ENCODE peak calls at places on chromosomes 5 and 9, in seven cellular contexts. R is GM23248, I is mammary epithelial cell, Y is astrocyte, N is neuronal stem cell, X is IMR-90, P is OCI-LY7. B is an unnamed sample. For H3K4me1, the result is how much of the 10 kb centered on the place peaks cover.

GRCh38 chr5:126938461-126938860 is 91.9 kb downstream of the MARCHF3 start:
- DNase-seq in I (peak), N (no peak), P (no peak), Y (peak), X (peak), R (peak), B (peak)

GRCh38 chr5:173290477-173291131 is 37.6 kb downstream of the STC2 start:
- DNase-seq in N (no peak), X (peak), I (no peak), Y (no peak), P (no peak), R (no peak), B (no peak)

GRCh38 chr9:83197611-83198010 is 134.7 kb upstream of the RASEF start:
- DNase-seq in Y (no peak), X (no peak), N (no peak), I (no peak), R (no peak), P (no peak), B (no peak)

GRCh38 chr5:160061770-160062169 is 52.8 kb downstream of the TTC1 start:
- DNase-seq in R (no peak), Y (no peak), P (no peak), X (no peak), I (no peak), N (no peak), B (no peak)

GRCh38 chr9:124869986-124870560 is 8.1 kb downstream of the ARPC5L start:
- DNase-seq in R (peak), X (peak), P (peak), N (no peak), Y (no peak), I (peak), B (peak)

GRCh38 chr5:132666310-132667123 is 7.3 kb upstream of the IL4 start:
- DNase-seq in Y (no peak), I (no peak), R (no peak), X (no peak), P (no peak), N (no peak), B (no peak)

GRCh38 chr5:132008163-132008473 is 3.3 kb downstream of the ACSL6 start:
- DNase-seq in X (no peak), P (no peak), I (peak), R (no peak), N (no peak), Y (no peak), B (no peak)

GRCh38 chr5:95417971-95418370 is 26.8 kb downstream of the FAM81B start:
- DNase-seq in X (peak), P (no peak), I (peak), Y (no peak), N (no peak), R (peak), B (peak)

GRCh38 chr5:61425918-61426317 is 93.9 kb downstream of the ZSWIM6 start:
- DNase-seq in N (no peak), P (no peak), R (no peak), I (no peak), X (no peak), Y (no peak), B (no peak)

GRCh38 chr5:107863125-107863524 is 192.4 kb upstream of the EFNA5 start:
- DNase-seq in I (no peak), Y (no peak), R (no peak), N (no peak), X (no peak), P (no peak), B (no peak)

GRCh38 chr9:125538092-125538473 is 168.9 kb downstream of the MAPKAP1 start:
- DNase-seq in Y (peak), P (no peak), R (peak), N (no peak), X (peak), I (peak), B (peak)

GRCh38 chr9:91374939-91375338 is 13.2 kb upstream of the AUH start:
- DNase-seq in I (peak), X (peak), N (no peak), R (peak), Y (peak), P (no peak), B (peak)

GRCh38 chr5:176356179-176356566 is 5.4 kb downstream of the KIAA1191 start:
- DNase-seq in X (no peak), I (no peak), N (no peak), P (no peak), R (no peak), Y (no peak), B (no peak)

GRCh38 chr9:121353246-121353975 is 16.6 kb downstream of the STOM start:
- DNase-seq in N (no peak), Y (no peak), X (no peak), P (no peak), R (no peak), I (no peak), B (no peak)

GRCh38 chr9:135077497-135078200 is 9.8 kb upstream of the OLFM1 start:
- DNase-seq in I (no peak), N (no peak), X (no peak), R (peak), P (no peak), Y (no peak), B (peak)

GRCh38 chr5:140672455-140673186 is 755 bp downstream of the DND1 start:
- DNase-seq in N (no peak), Y (no peak), X (no peak), R (peak), P (no peak), I (no peak), B (no peak)

GRCh38 chr5:76475358-76475757 is 72.3 kb downstream of the IQGAP2 start:
- DNase-seq in N (no peak), P (no peak), Y (no peak), R (no peak), X (no peak), I (no peak), B (no peak)

GRCh38 chr5:140791111-140791510 is 3.5 kb upstream of the PCDHA2 start:
- DNase-seq in R (no peak), Y (no peak), P (no peak), X (no peak), I (no peak), N (no peak), B (no peak)

GRCh38 chr9:23643656-23644258 is 182.3 kb downstream of the ELAVL2 start:
- DNase-seq in N (no peak), R (no peak), P (no peak), I (peak), Y (peak), X (no peak), B (peak)

GRCh38 chr9:132946624-132947295 is 2.3 kb upstream of the TSC1 start:
- DNase-seq in Y (peak), P (no peak), R (peak), X (peak), I (no peak), N (peak), B (no peak)

GRCh38 chr5:113480243-113480642 is 8.0 kb downstream of the MCC start:
- DNase-seq in R (no peak), X (no peak), Y (no peak), I (no peak), N (no peak), P (no peak), B (no peak)

GRCh38 chr5:81115261-81115660 is 117.9 kb upstream of the CKMT2 start:
- DNase-seq in R (no peak), I (no peak), P (no peak), N (no peak), Y (no peak), X (no peak), B (no peak)

GRCh38 chr9:110588296-110588695 is 8.8 kb upstream of the SVEP1 start:
- DNase-seq in N (no peak), P (no peak), R (peak), Y (no peak), X (peak), I (no peak), B (no peak)

GRCh38 chr5:176810687-176811501 is 535 bp downstream of the UNC5A start:
- DNase-seq in N (no peak), P (no peak), I (peak), R (peak), X (no peak), Y (peak), B (no peak)

GRCh38 chr9:115456515-115456914 is 338.6 kb upstream of the TNC start:
- DNase-seq in I (no peak), R (peak), P (no peak), Y (peak), X (peak), N (no peak), B (no peak)

GRCh38 chr9:126804198-126804695 is 593 bp upstream of the ZBTB43 start:
- DNase-seq in I (no peak), R (no peak), N (no peak), P (no peak), X (no peak), Y (no peak), B (no peak)
- H3K4me1 ChIP-seq in I (under half), R (under half), N (under half), P (under half), X (under half), Y (under half), B (under half)

DNA sequence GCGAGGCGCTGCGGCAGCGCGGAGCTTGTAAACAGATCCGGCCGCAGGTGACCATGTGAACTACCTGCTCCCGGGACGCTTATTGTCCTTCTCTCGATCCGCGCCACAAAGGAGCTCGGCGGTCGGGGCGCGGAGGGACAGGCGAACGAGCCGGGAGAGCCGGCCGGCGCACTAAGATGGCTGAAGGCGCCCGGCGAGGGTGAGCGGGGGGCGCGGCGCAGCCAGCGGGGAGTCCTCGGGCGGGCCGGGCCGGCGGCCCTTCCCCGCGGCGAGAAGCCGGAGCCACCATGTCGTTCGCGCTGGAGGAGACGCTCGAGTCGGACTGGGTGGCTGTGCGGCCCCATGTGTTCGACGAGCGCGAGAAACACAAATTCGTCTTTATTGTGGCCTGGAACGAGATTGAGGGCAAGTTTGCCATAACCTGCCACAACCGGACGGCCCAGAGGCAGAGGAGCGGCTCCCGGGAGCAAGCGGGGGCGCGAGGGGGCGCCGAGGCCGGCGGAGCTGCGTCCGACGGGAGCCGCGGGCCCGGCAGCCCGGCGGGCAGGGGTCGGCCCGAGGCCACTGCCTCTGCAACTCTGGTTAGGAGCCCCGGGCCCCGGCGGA is 536 bp downstream of the JMY start:
- DNase-seq in P (peak), I (peak), N (peak), Y (peak), X (peak), R (peak), B (peak)
- H3K4me2 ChIP-seq in P (peak), I (peak), N (peak), Y (peak), X (peak), R (peak), B (peak)

DNA sequence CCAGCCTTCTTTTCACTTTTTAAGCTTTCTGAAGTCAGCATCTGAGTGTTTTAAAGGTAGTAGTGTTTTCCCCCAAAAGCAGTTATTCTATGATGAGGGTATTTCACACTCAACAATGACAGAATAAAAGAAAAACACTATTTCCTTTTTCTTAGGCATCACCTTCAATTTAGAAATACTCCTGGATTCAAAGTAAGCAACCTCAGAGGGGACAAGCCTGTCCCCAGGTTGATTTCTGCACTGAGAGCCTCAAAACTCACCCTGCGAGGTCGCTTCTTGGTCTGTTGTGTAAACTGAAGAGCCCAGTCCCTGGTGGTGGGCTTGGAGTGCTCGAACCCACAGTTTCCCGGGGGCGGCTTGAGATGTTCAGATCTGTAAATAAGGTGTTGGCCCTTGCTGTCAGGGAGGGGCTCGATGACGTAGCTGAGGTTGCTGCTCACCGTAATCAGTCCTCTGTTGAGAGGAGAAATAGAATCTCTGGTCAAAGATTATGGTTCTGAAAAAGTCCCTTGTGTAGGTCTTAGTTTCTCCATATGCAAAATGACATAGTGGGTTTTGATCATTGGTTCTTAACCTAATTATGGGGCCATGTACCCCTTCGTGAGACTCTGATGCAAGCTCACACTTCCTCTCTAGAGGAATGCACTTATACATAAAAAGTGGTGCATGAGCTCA is 55.9 kb downstream of the ADAM19 start:
- DNase-seq in N (no peak), I (no peak), Y (no peak), X (no peak), P (no peak), R (no peak), B (no peak)
- H3K4me1 ChIP-seq in N (under half), I (under half), Y (under half), X (under half), P (under half), R (under half), B (under half)

DNA sequence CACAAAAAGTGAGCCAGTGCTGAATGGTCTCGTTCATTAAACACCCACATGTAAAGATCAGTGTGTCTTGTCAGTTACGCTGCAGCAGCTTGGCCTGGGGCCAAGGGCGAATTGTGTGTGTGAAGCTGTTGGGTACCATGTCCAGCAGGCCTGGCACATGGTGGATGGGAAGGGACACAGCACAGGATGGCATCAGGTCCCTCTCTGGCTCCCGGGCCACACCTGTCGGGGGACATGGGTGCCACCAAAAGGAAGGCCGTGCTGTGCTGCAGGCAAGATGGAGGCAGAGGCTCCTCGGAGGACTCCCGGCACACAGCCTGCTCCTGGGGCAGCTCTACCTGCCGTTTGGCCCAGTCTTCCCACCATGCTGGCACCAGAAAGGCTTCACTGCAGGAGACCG is 32.0 kb downstream of the NKD2 start:
- DNase-seq in N (no peak), Y (no peak), X (no peak), I (no peak), P (no peak), R (no peak), B (no peak)
- H3K4me2 ChIP-seq in N (no peak), Y (no peak), X (no peak), I (no peak), P (no peak), R (no peak), B (no peak)

DNA sequence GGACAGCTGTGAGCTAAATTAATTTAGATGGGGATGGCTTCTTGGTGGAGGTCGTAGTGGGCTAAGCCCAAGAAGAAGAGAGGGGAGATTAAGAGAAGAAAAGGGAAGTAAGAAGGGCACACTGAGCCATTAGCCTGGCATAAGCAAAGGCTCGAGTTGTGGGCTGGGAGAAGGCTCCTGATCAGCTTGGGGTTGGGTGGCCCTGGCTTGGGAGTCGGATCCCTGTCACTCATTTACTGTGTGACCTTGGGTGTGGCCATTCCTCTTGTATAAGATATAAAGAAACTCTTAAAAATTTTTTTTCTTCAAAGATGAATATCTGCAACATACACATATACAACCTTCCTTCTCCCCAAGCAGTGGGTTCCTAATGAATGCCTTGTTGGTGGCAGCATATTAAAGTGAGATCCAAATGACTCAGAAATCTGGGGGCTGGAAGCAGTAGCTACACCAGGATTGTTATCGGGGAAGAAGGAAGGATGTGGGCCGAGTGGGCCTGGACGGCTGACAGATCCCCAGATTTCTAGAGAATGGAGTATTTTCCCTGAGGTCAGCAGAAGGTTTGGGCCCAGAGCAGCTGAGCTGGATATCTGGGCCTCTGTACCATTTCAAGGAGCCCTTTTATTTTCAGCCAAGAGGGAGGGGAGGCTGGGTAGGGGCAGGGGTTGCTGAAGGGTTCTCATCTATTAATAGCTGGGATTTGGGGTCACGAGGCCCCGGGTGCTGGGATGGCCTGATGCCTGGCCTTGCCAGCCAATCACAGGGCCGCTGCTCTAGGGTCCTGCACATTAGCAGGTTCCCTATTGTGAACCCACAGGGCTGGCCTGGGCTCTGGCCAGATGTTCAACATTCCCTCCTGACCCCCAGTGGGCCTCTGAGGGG is 52.1 kb downstream of the PPARGC1B start:
- DNase-seq in P (no peak), X (no peak), N (no peak), I (no peak), R (peak), Y (peak), B (no peak)
- H3K4me1 ChIP-seq in P (under half), X (under half), N (under half), I (under half), R (under half), Y (under half), B (under half)

GRCh38 chr9:101463397-101463796 is 27.8 kb upstream of the ALDOB start:
- DNase-seq in I (peak), X (peak), Y (peak), P (no peak), R (peak), N (no peak), B (peak)

GRCh38 chr9:101467690-101468089 is 32.1 kb upstream of the ALDOB start:
- DNase-seq in X (no peak), R (no peak), Y (no peak), P (no peak), N (no peak), I (no peak), B (no peak)

GRCh38 chr9:101468116-101468515 is 32.5 kb upstream of the ALDOB start:
- DNase-seq in X (no peak), Y (no peak), R (no peak), I (no peak), N (no peak), P (no peak), B (no peak)

GRCh38 chr9:101466863-101467262 is 31.3 kb upstream of the ALDOB start:
- DNase-seq in I (no peak), P (no peak), X (no peak), R (no peak), N (no peak), Y (no peak), B (no peak)

GRCh38 chr9:101465330-101465915 is 29.8 kb upstream of the ALDOB start:
- DNase-seq in Y (peak), X (peak), I (peak), R (peak), P (peak), N (peak), B (peak)
- H3K4me2 ChIP-seq in Y (no peak), X (no peak), I (no peak), R (no peak), P (no peak), N (no peak), B (peak)

GRCh38 chr9:33856247-33856646 is 39.3 kb downstream of the UBE2R2 start:
- DNase-seq in R (no peak), X (no peak), N (no peak), Y (no peak), I (no peak), P (no peak), B (no peak)

GRCh38 chr9:33850677-33851076 is 33.7 kb downstream of the UBE2R2 start:
- DNase-seq in N (no peak), I (no peak), P (no peak), Y (no peak), R (no peak), X (no peak), B (peak)

GRCh38 chr9:33852216-33852826 is 35.4 kb downstream of the UBE2R2 start:
- DNase-seq in N (peak), Y (no peak), P (peak), I (peak), X (peak), R (peak), B (peak)

GRCh38 chr9:33850267-33850629 is 33.3 kb downstream of the UBE2R2 start:
- DNase-seq in I (no peak), R (no peak), X (no peak), P (no peak), Y (no peak), N (no peak), B (no peak)

DNA sequence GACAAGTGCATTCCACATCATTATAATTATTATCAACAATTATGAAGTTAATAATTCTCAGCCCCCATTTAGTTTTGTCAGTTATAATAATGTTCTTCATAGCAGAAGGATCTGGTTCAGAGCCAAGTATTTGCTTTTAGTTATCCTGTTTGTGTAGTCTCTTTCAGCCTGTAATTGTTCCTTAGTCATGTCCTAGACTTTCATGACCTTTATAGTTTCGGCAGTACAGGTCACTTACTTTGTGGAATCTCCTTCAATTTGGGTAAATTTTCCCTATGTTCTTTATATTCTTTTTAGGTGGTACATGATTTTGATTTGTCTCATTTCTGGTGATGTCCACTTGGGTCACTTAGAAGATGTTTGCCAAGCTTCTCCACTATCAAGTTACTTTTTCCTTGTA is 34.3 kb downstream of the UBE2R2 start:
- DNase-seq in N (no peak), P (no peak), Y (no peak), I (no peak), R (peak), X (no peak), B (peak)
- H3K4me1 ChIP-seq in N (under half), P (half or more), Y (under half), I (under half), R (under half), X (under half), B (under half)

DNA sequence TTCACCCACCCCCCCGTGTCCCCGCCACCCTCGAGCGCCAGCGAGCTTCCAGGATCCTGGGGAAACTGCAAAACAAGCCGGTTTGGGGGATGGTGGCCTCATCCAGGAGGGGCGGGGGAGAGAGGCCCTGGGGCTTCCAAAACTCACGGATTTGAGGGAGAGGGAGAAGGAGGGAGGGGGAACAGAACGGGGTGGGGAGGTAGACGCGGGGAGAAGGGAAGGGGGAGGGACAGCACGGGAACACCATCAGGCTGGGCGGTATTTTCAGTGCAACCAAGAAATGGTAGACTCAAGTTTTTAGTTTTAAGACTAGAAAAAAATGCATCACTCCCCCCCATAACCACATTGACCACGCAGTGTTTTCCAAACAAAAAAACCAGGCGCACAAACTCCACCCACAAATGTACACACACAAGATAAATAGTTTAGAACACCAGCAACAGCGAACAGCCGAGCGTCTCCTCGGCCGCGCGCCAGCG is 1.4 kb downstream of the NRARP start:
- DNase-seq in Y (no peak), R (no peak), P (no peak), I (no peak), X (peak), N (peak), B (no peak)
- H3K4me2 ChIP-seq in Y (peak), R (peak), P (peak), I (peak), X (peak), N (peak), B (peak)

B was measured in PC-3.